ENCODE peak calls at places on chromosomes 11 and 22, in ten cellular contexts. V is lung, L is lower lobe of right lung, O is upper lobe of left lung, E is cardiac muscle cell, Z is thoracic aorta, I is neuronal stem cell, X is tibial nerve, J is substantia nigra, K is GM12878. P is an unnamed sample.

GRCh38 chr22:32042924-32043323 is at the start of gene SLC5A1:
- DNase-seq in V (peak), L (peak), O (peak), E (no peak), Z (no peak), I (no peak), X (no peak), J (no peak), K (no peak), P (no peak)

GRCh38 chr11:112345708-112346107 is 85.0 kb upstream of the PLET1 start:
- DNase-seq in V (no peak), L (no peak), O (no peak), E (peak), Z (no peak), I (no peak), X (no peak), J (no peak), K (no peak), P (no peak)

GRCh38 chr11:119619665-119620064 is 109.3 kb downstream of the NECTIN1 start:
- DNase-seq in V (no peak), L (no peak), O (no peak), E (no peak), Z (no peak), I (no peak), X (no peak), J (no peak), K (peak), P (no peak)

GRCh38 chr11:119964136-119965025 is 173.5 kb downstream of the TRIM29 start:
- DNase-seq in V (no peak), L (no peak), O (no peak), E (no peak), Z (no peak), I (peak), X (no peak), J (no peak), K (no peak), P (no peak)

GRCh38 chr22:36344106-36344827 is 43.5 kb downstream of the MYH9 start:
- DNase-seq in V (no peak), L (no peak), O (peak), E (no peak), Z (no peak), I (no peak), X (no peak), J (peak), K (no peak), P (peak)

GRCh38 chr11:110074499-110074898 is 18.7 kb upstream of the ZC3H12C start:
- DNase-seq in V (no peak), L (no peak), O (no peak), E (no peak), Z (no peak), I (no peak), X (no peak), J (no peak), K (no peak), P (no peak)

GRCh38 chr11:68215087-68215445 is 2.0 kb upstream of the KMT5B start:
- DNase-seq in V (no peak), L (peak), O (no peak), E (no peak), Z (no peak), I (no peak), X (no peak), J (no peak), K (no peak), P (peak)

GRCh38 chr11:118417801-118418200 is 16.4 kb downstream of the ATP5MG start:
- DNase-seq in V (no peak), L (no peak), O (no peak), E (no peak), Z (no peak), I (no peak), X (no peak), J (no peak), K (no peak), P (no peak)

DNA sequence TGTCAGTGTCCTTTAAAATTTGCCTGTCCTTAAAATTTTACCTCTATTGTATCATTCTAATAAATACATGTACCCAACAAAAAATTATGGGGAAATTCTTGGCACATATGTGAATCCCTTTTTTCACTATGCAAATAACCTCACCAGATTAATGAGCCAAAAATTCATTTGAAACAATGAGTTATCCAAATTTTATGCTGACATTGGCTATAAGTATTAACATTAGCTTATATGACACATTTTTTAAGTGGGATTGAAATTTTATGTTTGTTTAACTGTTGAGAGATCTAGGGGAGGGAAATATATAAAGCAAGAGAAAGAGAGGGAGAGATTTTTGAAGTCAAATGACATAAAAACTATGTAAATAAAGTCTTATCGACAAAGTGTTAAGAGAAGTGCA is 11.8 kb upstream of the PDGFD start:
- DNase-seq in V (no peak), L (no peak), O (no peak), E (no peak), Z (no peak), I (no peak), X (no peak), J (no peak), K (no peak), P (no peak)
- H3K27ac ChIP-seq in V (no peak), L (no peak), O (no peak), E (no peak), Z (no peak), I (no peak), X (no peak), J (no peak), K (no peak), P (no peak)

GRCh38 chr22:50627914-50628542 is at the start of gene ARSA:
- DNase-seq in V (peak), L (peak), O (peak), E (peak), Z (no peak), I (peak), X (peak), J (peak), K (peak), P (peak)

GRCh38 chr22:50630376-50630775 is 2.4 kb upstream of the ARSA start:
- DNase-seq in V (no peak), L (no peak), O (no peak), E (no peak), Z (no peak), I (no peak), X (no peak), J (no peak), K (no peak), P (no peak)

GRCh38 chr22:50627452-50627913 is 469 bp downstream of the ARSA start:
- DNase-seq in V (no peak), L (no peak), O (peak), E (peak), Z (no peak), I (no peak), X (no peak), J (no peak), K (no peak), P (no peak)

GRCh38 chr22:50626856-50627451 is 998 bp downstream of the ARSA start:
- DNase-seq in V (no peak), L (no peak), O (peak), E (no peak), Z (no peak), I (no peak), X (no peak), J (no peak), K (no peak), P (no peak)

GRCh38 chr22:50628543-50629134 is 687 bp upstream of the ARSA start:
- DNase-seq in V (no peak), L (no peak), O (no peak), E (no peak), Z (no peak), I (no peak), X (no peak), J (no peak), K (no peak), P (no peak)
- H3K27ac ChIP-seq in V (peak), L (peak), O (peak), E (peak), Z (peak), I (no peak), X (no peak), J (peak), K (peak), P (peak)

GRCh38 chr11:83649468-83649915 is 363.3 kb upstream of the CCDC90B start:
- DNase-seq in V (no peak), L (no peak), O (no peak), E (no peak), Z (no peak), I (peak), X (no peak), J (no peak), K (no peak), P (no peak)
- H3K27ac ChIP-seq in V (no peak), L (no peak), O (no peak), E (no peak), Z (no peak), I (peak), X (no peak), J (no peak), K (no peak), P (no peak)

DNA sequence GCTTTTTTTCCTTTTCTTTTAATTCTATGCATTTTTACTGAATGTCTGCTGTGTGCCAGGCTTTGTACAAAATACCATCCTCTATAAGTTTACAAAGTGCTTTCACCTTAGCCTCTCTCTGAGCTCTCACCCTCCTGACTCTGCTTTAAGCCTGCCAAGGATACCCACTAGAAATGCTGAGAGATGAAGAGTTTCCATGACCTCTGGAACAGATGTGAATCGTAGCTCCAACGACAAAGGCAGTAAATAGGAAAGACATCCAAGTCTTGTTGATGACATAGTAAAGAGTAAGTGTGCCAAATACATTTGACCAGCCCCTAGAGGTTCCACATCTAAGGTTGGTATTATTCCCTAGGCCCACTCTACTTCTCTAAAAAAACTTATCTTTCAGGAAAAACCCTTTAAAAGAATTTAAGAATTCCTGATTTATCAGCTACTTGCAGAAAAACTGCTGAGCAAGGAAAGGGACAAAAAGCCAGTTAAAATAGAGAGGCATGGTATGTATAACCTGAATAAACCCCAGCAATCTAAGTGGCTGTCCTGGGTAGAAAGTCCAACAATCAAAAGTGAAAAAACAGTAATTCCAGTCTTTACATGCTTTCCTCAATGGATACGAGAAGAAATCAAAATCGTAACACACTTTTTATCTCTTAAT is 45.4 kb downstream of the GAB2 start:
- DNase-seq in V (no peak), L (no peak), O (no peak), E (no peak), Z (no peak), I (no peak), X (no peak), J (no peak), K (no peak), P (no peak)
- H3K27ac ChIP-seq in V (no peak), L (no peak), O (no peak), E (no peak), Z (no peak), I (no peak), X (no peak), J (peak), K (no peak), P (no peak)

GRCh38 chr11:78161346-78161745 is 21.9 kb upstream of the ALG8 start:
- DNase-seq in V (no peak), L (no peak), O (no peak), E (no peak), Z (no peak), I (no peak), X (no peak), J (no peak), K (no peak), P (no peak)

GRCh38 chr11:78156081-78156844 is 16.8 kb upstream of the ALG8 start:
- DNase-seq in V (no peak), L (no peak), O (no peak), E (no peak), Z (no peak), I (peak), X (no peak), J (no peak), K (no peak), P (no peak)

GRCh38 chr11:78161937-78162336 is 22.5 kb upstream of the ALG8 start:
- DNase-seq in V (no peak), L (no peak), O (peak), E (no peak), Z (no peak), I (no peak), X (no peak), J (no peak), K (no peak), P (peak)

GRCh38 chr11:78160557-78160956 is 21.1 kb upstream of the ALG8 start:
- DNase-seq in V (no peak), L (no peak), O (no peak), E (no peak), Z (no peak), I (no peak), X (no peak), J (no peak), K (no peak), P (no peak)

GRCh38 chr11:78158987-78159662 is 19.7 kb upstream of the ALG8 start:
- DNase-seq in V (no peak), L (no peak), O (no peak), E (no peak), Z (no peak), I (no peak), X (no peak), J (no peak), K (no peak), P (no peak)
- H3K27ac ChIP-seq in V (no peak), L (no peak), O (no peak), E (no peak), Z (peak), I (no peak), X (no peak), J (no peak), K (no peak), P (peak)

GRCh38 chr11:11996321-11997174 is 11.9 kb downstream of the DKK3 start:
- DNase-seq in V (no peak), L (no peak), O (no peak), E (no peak), Z (no peak), I (no peak), X (no peak), J (no peak), K (no peak), P (no peak)
- H3K27ac ChIP-seq in V (no peak), L (no peak), O (no peak), E (no peak), Z (no peak), I (no peak), X (no peak), J (no peak), K (no peak), P (peak)